ENCODE peak calls at places on chromosomes 13 and 19, in eight cellular contexts. A is heart right ventricle, U is body of pancreas, D is tibial nerve, I is GM23338, M is upper lobe of left lung, X is spleen, Y is mucosa of descending colon. Q is an unnamed sample.

GRCh38 chr13:43159007-43159406 is 135.6 kb downstream of the DNAJC15 start:
- DNase-seq in A (no peak), U (no peak), D (no peak), I (peak), M (no peak), X (no peak), Y (no peak), Q (peak)

GRCh38 chr19:55467236-55468053 is 2.9 kb upstream of the C19orf85 start:
- DNase-seq in A (peak), U (peak), D (peak), I (peak), M (peak), X (peak), Y (peak), Q (peak)

GRCh38 chr13:44013666-44014291 is 134.1 kb downstream of the LACC1 start:
- DNase-seq in A (peak), U (no peak), D (no peak), I (no peak), M (no peak), X (no peak), Y (no peak), Q (peak)

GRCh38 chr13:49356224-49356623 is 87.6 kb downstream of the CAB39L start:
- DNase-seq in A (no peak), U (no peak), D (no peak), I (no peak), M (no peak), X (no peak), Y (no peak), Q (peak)

GRCh38 chr19:16371540-16371986 is 46.9 kb downstream of the KLF2 start:
- DNase-seq in A (peak), U (peak), D (no peak), I (no peak), M (peak), X (peak), Y (peak), Q (no peak)

GRCh38 chr19:13633109-13633508 is 126.8 kb upstream of the CACNA1A start:
- DNase-seq in A (no peak), U (peak), D (no peak), I (peak), M (no peak), X (no peak), Y (peak), Q (peak)

GRCh38 chr13:29817604-29818378 is 32.6 kb downstream of the UBL3 start:
- DNase-seq in A (no peak), U (no peak), D (no peak), I (no peak), M (no peak), X (no peak), Y (no peak), Q (no peak)

GRCh38 chr13:31115616-31116015 is 46.1 kb downstream of the HSPH1 start:
- DNase-seq in A (no peak), U (no peak), D (no peak), I (no peak), M (no peak), X (no peak), Y (no peak), Q (no peak)

GRCh38 chr19:49058592-49058991 is 1.0 kb upstream of the CGB7 start:
- DNase-seq in A (no peak), U (no peak), D (no peak), I (no peak), M (no peak), X (no peak), Y (no peak), Q (no peak)

GRCh38 chr13:77928909-77929308 is 10.3 kb upstream of the EDNRB start:
- DNase-seq in A (no peak), U (no peak), D (no peak), I (no peak), M (no peak), X (no peak), Y (no peak), Q (peak)

GRCh38 chr13:99506632-99507031 is 5.4 kb downstream of the TM9SF2 start:
- DNase-seq in A (no peak), U (no peak), D (no peak), I (no peak), M (peak), X (no peak), Y (no peak), Q (no peak)

GRCh38 chr13:64709079-64709478 is 2521.1 kb downstream of the PCDH9 start:
- DNase-seq in A (no peak), U (no peak), D (no peak), I (no peak), M (no peak), X (no peak), Y (no peak), Q (no peak)

GRCh38 chr19:15891434-15891833 is 6.4 kb downstream of the CYP4F2 start:
- DNase-seq in A (no peak), U (no peak), D (no peak), I (no peak), M (no peak), X (no peak), Y (no peak), Q (no peak)

GRCh38 chr19:1566392-1567115 is 1.6 kb downstream of the MEX3D start:
- DNase-seq in A (peak), U (peak), D (peak), I (peak), M (peak), X (no peak), Y (peak), Q (peak)

GRCh38 chr19:5961969-5962945 is 15.7 kb downstream of the RANBP3 start:
- DNase-seq in A (no peak), U (peak), D (no peak), I (no peak), M (peak), X (peak), Y (peak), Q (peak)

DNA sequence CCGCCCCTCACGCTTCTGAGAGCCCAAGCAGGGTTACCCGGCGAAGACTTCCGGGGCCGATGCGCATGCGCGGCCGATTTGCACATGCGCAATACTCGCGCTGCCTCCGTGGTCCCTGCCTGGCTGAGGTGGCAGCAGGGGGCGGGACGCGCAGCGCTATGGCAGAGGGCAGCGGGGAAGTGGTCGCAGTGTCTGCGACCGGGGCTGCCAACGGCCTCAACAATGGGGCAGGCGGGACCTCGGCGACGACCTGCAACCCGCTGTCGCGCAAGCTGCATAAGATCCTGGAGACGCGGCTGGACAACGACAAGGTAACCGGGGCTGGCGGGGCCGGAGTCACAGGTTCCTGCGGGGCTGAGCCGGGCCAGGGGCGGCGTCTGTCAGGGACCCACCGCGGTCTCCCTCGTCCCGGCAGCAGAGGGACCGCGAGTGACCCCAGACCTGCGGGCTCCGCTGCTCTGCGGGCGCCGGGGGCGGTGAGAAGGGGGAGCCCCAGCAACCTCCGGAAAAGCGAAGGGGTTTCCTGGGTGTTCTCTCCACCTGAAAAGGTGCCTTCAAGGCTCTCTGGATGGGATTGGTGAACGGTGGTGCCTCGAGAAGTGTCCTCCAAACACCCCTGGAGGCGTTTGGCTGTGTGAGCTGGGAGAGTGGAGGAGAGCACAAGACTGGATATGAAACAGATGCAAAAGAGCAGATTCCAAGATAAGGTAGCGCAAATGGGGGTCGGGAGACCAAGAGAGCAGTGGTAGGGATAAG is at the start of gene COG6:
- DNase-seq in A (peak), U (peak), D (peak), I (peak), M (peak), X (peak), Y (peak), Q (peak)
- TF ChIP-seq CTCF in A (no peak), U (no peak), D (peak), I (no peak), M (peak), X (peak), Y (no peak), Q (peak)

DNA sequence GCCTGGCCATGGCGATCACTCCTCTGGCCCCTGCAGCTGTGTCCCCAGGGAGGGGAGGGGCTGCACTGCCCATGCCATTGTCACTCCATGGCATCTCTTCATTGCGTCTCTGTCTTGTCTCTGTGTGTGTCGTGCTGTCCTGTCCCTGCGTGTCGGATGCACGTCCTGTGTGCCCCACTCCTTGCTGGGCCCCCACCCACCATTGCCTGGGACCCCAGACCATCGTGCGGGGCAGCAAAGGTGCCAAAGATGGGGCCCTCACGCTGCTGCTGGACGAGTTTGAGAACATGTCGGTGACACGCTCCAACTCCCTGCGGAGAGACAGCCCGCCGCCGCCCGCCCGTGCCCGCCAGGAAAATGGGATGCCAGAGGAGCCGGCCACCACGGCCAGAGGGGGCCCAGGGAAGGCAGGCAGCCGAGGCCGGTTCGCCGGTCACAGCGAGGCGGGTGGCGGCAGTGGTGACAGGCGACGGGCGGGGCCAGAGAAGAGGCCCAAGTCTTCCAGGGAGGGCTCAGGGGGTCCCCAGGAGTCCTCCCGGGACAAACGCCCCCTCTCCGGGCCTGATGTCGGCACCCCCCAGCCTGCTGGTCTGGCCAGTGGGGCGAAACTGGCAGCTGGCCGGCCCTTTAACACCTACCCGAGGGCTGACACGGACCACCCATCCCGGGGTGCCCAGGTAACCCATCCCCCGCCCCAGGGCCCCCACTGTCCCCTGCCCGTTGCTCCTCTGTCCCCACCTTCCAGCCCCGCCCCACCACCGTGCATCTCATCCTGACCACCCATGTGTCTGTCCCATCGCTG is 23.9 kb upstream of the NCCRP1 start:
- DNase-seq in A (no peak), U (no peak), D (no peak), I (no peak), M (no peak), X (no peak), Y (no peak), Q (no peak)
- H3K4me3 ChIP-seq in A (no peak), U (no peak), D (no peak), I (no peak), M (no peak), X (no peak), Y (no peak), Q (no peak)

GRCh38 chr13:110363009-110363408 is 55.9 kb downstream of the COL4A2 start:
- DNase-seq in A (no peak), U (no peak), D (no peak), I (peak), M (no peak), X (no peak), Y (no peak), Q (no peak)
- TF ChIP-seq CTCF in A (no peak), U (no peak), D (no peak), I (peak), M (no peak), X (peak), Y (no peak), Q (peak)

GRCh38 chr19:34085336-34085735 is 87.0 kb upstream of the LSM14A start:
- DNase-seq in A (no peak), U (no peak), D (no peak), I (no peak), M (no peak), X (no peak), Y (no peak), Q (no peak)

GRCh38 chr19:34084396-34085145 is 87.7 kb upstream of the LSM14A start:
- DNase-seq in A (no peak), U (no peak), D (no peak), I (peak), M (no peak), X (no peak), Y (no peak), Q (no peak)

GRCh38 chr19:34088292-34088691 is 84.0 kb upstream of the LSM14A start:
- DNase-seq in A (no peak), U (no peak), D (no peak), I (no peak), M (no peak), X (no peak), Y (no peak), Q (no peak)

GRCh38 chr19:34082289-34083077 is 89.8 kb upstream of the LSM14A start:
- DNase-seq in A (no peak), U (no peak), D (no peak), I (peak), M (no peak), X (no peak), Y (no peak), Q (no peak)
- H3K4me3 ChIP-seq in A (no peak), U (no peak), D (no peak), I (no peak), M (no peak), X (no peak), Y (no peak), Q (no peak)

GRCh38 chr19:3471954-3472655 is 8.2 kb downstream of the SMIM24 start:
- DNase-seq in A (peak), U (no peak), D (no peak), I (no peak), M (no peak), X (no peak), Y (no peak), Q (peak)
- TF ChIP-seq CTCF in A (peak), U (peak), D (peak), I (peak), M (peak), X (peak), Y (peak), Q (peak)

GRCh38 chr19:10691883-10692282 is 9.4 kb upstream of the QTRT1 start:
- DNase-seq in A (no peak), U (no peak), D (no peak), I (no peak), M (no peak), X (no peak), Y (no peak), Q (no peak)

GRCh38 chr19:10694706-10695105 is 6.5 kb upstream of the QTRT1 start:
- DNase-seq in A (no peak), U (no peak), D (no peak), I (no peak), M (no peak), X (no peak), Y (no peak), Q (no peak)

GRCh38 chr19:10692673-10693264 is 8.5 kb upstream of the QTRT1 start:
- DNase-seq in A (no peak), U (no peak), D (no peak), I (peak), M (no peak), X (no peak), Y (no peak), Q (no peak)

GRCh38 chr19:10699650-10700335 is 1.4 kb upstream of the QTRT1 start:
- DNase-seq in A (no peak), U (peak), D (no peak), I (peak), M (peak), X (no peak), Y (no peak), Q (peak)

GRCh38 chr19:10695401-10696398 is 5.5 kb upstream of the QTRT1 start:
- DNase-seq in A (peak), U (peak), D (peak), I (peak), M (peak), X (peak), Y (peak), Q (peak)
- H3K4me3 ChIP-seq in A (no peak), U (no peak), D (no peak), I (peak), M (peak), X (no peak), Y (no peak), Q (peak)

DNA sequence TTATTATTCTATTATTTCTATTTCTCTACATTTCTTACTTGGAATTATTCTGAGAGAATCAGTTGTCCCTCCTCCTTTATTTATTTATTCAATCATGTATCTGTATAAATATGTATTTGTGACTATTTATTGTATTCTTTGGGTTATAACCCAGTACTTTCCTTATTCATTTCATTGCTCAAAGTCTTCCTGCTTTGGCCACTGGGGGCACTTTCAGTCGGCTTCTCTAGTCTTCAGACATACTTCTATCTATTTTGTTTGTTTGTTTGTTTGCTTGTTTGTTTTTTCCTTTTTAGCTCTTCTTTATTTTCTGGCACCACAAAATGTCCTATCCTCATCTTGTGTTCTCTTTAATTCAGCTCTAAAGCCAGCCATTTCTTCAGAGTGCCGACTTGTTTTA is 260.4 kb downstream of the NALCN start:
- DNase-seq in A (no peak), U (no peak), D (no peak), I (peak), M (no peak), X (no peak), Y (no peak), Q (no peak)
- TF ChIP-seq CTCF in A (no peak), U (no peak), D (no peak), I (peak), M (peak), X (no peak), Y (no peak), Q (peak)

GRCh38 chr13:51426982-51427381 is 25.9 kb downstream of the INTS6 start:
- DNase-seq in A (no peak), U (no peak), D (no peak), I (no peak), M (no peak), X (no peak), Y (no peak), Q (no peak)
- H3K4me3 ChIP-seq in A (no peak), U (no peak), D (no peak), I (no peak), M (no peak), X (no peak), Y (no peak), Q (no peak)

GRCh38 chr19:32720936-32721250 is 1.3 kb downstream of the TDRD12 start:
- DNase-seq in A (no peak), U (no peak), D (no peak), I (no peak), M (no peak), X (no peak), Y (no peak), Q (no peak)

GRCh38 chr19:32720216-32720935 is 809 bp downstream of the TDRD12 start:
- DNase-seq in A (no peak), U (no peak), D (no peak), I (peak), M (no peak), X (no peak), Y (no peak), Q (no peak)

GRCh38 chr19:32717496-32717895 is 2.1 kb upstream of the TDRD12 start:
- DNase-seq in A (no peak), U (no peak), D (no peak), I (no peak), M (no peak), X (no peak), Y (no peak), Q (no peak)

GRCh38 chr19:32718286-32718685 is 1.3 kb upstream of the TDRD12 start:
- DNase-seq in A (no peak), U (no peak), D (no peak), I (no peak), M (no peak), X (no peak), Y (no peak), Q (no peak)

DNA sequence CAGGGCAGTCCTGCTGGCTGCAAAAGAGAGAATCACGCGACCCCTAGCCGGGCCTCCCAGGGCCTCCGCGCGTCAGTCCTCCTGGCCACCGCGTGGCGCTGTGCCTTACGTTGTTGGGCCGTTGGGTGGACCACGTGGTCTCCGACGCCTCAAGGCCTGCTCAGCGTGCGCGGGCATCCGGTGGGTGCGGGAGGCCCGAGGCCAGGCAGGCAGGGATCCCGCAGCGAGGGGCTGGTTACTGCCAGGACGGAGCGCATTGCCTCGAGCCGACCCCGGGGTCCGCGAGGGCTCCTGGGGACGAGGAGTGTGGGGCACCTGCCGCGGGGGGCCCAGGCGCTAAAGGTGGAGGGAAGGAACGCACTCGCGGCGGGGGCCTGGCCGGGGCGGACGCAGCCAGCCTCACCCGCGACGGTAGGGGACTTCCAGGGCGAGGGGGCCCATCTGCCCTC is at the start of gene TDRD12:
- DNase-seq in A (no peak), U (no peak), D (no peak), I (peak), M (no peak), X (no peak), Y (no peak), Q (no peak)
- TF ChIP-seq CTCF in A (no peak), U (no peak), D (no peak), I (peak), M (no peak), X (no peak), Y (no peak), Q (no peak)

GRCh38 chr19:52963229-52963760 is 614 bp upstream of the ZNF816 start:
- DNase-seq in A (no peak), U (peak), D (no peak), I (peak), M (no peak), X (peak), Y (peak), Q (no peak)
- H3K4me3 ChIP-seq in A (peak), U (peak), D (peak), I (peak), M (peak), X (peak), Y (peak), Q (peak)